ENCODE peak calls at places on chromosomes 4 and X, in ten cellular contexts. I, G, M, N, H, R, Y, V, F and L are unnamed samples.

GRCh38 chrX:149717803-149718202 is 5.9 kb downstream of the MAGEA11 start:
- DNase-seq in I (no peak), G (no peak), M (no peak), N (no peak), H (no peak), R (no peak), Y (no peak), V (no peak), F (no peak), L (no peak)

GRCh38 chr4:24405356-24405755 is 179.0 kb downstream of the DHX15 start:
- DNase-seq in I (no peak), G (no peak), M (no peak), N (no peak), H (no peak), R (no peak), Y (no peak), V (no peak), F (no peak), L (no peak)

GRCh38 chr4:24408640-24409039 is 175.7 kb downstream of the DHX15 start:
- DNase-seq in I (no peak), G (no peak), M (no peak), N (no peak), H (no peak), R (no peak), Y (no peak), V (no peak), F (no peak), L (no peak)

GRCh38 chr4:54818481-54818880 is 160.7 kb downstream of the KIT start:
- DNase-seq in I (no peak), G (no peak), M (no peak), N (no peak), H (no peak), R (no peak), Y (no peak), V (no peak), F (no peak), L (no peak)

GRCh38 chrX:43655151-43655676 is 885 bp upstream of the MAOA start:
- DNase-seq in I (peak), G (peak), M (no peak), N (no peak), H (no peak), R (peak), Y (peak), V (peak), F (peak), L (peak)

GRCh38 chr4:73609688-73610087 is 10.5 kb downstream of the RASSF6 start:
- DNase-seq in I (peak), G (no peak), M (peak), N (no peak), H (no peak), R (no peak), Y (no peak), V (peak), F (no peak), L (no peak)

GRCh38 chr4:7043521-7044414 is 596 bp downstream of the TADA2B start:
- DNase-seq in I (peak), G (peak), M (peak), N (no peak), H (no peak), R (no peak), Y (peak), V (peak), F (peak), L (no peak)

GRCh38 chr4:1218892-1219552 is 29.9 kb downstream of the CTBP1 start:
- DNase-seq in I (no peak), G (no peak), M (no peak), N (no peak), H (no peak), R (peak), Y (no peak), V (no peak), F (no peak), L (no peak)